ENCODE peak calls at places on chromosomes 7 and 10, in seven cellular contexts. Q, F, C, W, U, G and J are unnamed samples.

GRCh38 chr10:132557696-132558515 is 20.3 kb downstream of the INPP5A start:
- DNase-seq in Q (no peak), F (no peak), C (no peak), W (no peak), U (no peak), G (no peak), J (no peak)

GRCh38 chr7:45421096-45421495 is 153.1 kb upstream of the ADCY1 start:
- DNase-seq in Q (no peak), F (peak), C (no peak), W (no peak), U (no peak), G (no peak), J (no peak)

GRCh38 chr10:122780391-122780790 is 65.3 kb downstream of the CUZD1 start:
- DNase-seq in Q (no peak), F (peak), C (no peak), W (no peak), U (no peak), G (peak), J (no peak)

GRCh38 chr10:13956826-13957225 is 370.1 kb downstream of the PRPF18 start:
- DNase-seq in Q (peak), F (peak), C (peak), W (no peak), U (peak), G (no peak), J (no peak)

GRCh38 chr7:30511973-30512662 is 7.5 kb upstream of the GGCT start:
- DNase-seq in Q (no peak), F (no peak), C (no peak), W (no peak), U (no peak), G (no peak), J (no peak)

GRCh38 chr7:112515989-112516388 is 35.2 kb downstream of the LSMEM1 start:
- DNase-seq in Q (no peak), F (peak), C (no peak), W (no peak), U (no peak), G (no peak), J (no peak)

GRCh38 chr10:68526634-68527132 is 640 bp downstream of the SLC25A16 start:
- DNase-seq in Q (no peak), F (no peak), C (no peak), W (no peak), U (no peak), G (no peak), J (no peak)

GRCh38 chr10:79298403-79299244 is 48.6 kb upstream of the PPIF start:
- DNase-seq in Q (peak), F (peak), C (peak), W (no peak), U (peak), G (peak), J (no peak)

GRCh38 chr10:42976353-42977031 is 100.4 kb upstream of the RET start:
- DNase-seq in Q (no peak), F (no peak), C (no peak), W (peak), U (no peak), G (no peak), J (no peak)

GRCh38 chr10:586151-586550 is 103.3 kb downstream of the DIP2C start:
- DNase-seq in Q (no peak), F (no peak), C (no peak), W (no peak), U (no peak), G (no peak), J (no peak)

GRCh38 chr10:97916586-97916985 is 66.9 kb downstream of the GOLGA7B start:
- DNase-seq in Q (no peak), F (peak), C (no peak), W (no peak), U (no peak), G (no peak), J (no peak)

GRCh38 chr10:87696922-87697714 is 37.4 kb downstream of the PAPSS2 start:
- DNase-seq in Q (peak), F (peak), C (no peak), W (no peak), U (peak), G (no peak), J (no peak)

GRCh38 chr7:159040912-159041711 is 103.6 kb downstream of the VIPR2 start:
- DNase-seq in Q (no peak), F (no peak), C (no peak), W (peak), U (no peak), G (no peak), J (no peak)

GRCh38 chr7:21939136-21939857 is 6.4 kb downstream of the CDCA7L start:
- DNase-seq in Q (no peak), F (peak), C (no peak), W (no peak), U (no peak), G (no peak), J (no peak)

GRCh38 chr10:63700209-63700934 is 179.2 kb downstream of the REEP3 start:
- DNase-seq in Q (peak), F (peak), C (no peak), W (no peak), U (no peak), G (peak), J (no peak)

GRCh38 chr7:8724080-8724718 is 290.8 kb downstream of the NXPH1 start:
- DNase-seq in Q (peak), F (no peak), C (no peak), W (no peak), U (peak), G (peak), J (peak)

GRCh38 chr10:97333601-97334369 is 744 bp downstream of the FRAT2 start:
- DNase-seq in Q (peak), F (peak), C (peak), W (peak), U (peak), G (peak), J (no peak)

GRCh38 chr10:109861051-109861450 is 62.3 kb downstream of the XPNPEP1 start:
- DNase-seq in Q (no peak), F (no peak), C (no peak), W (no peak), U (no peak), G (peak), J (no peak)

GRCh38 chr7:75531359-75531821 is 39.3 kb downstream of the SPDYE5 start:
- DNase-seq in Q (peak), F (no peak), C (no peak), W (no peak), U (no peak), G (peak), J (no peak)

GRCh38 chr10:48507933-48508830 is 96.7 kb downstream of the ARHGAP22 start:
- DNase-seq in Q (no peak), F (peak), C (no peak), W (peak), U (no peak), G (no peak), J (no peak)

GRCh38 chr10:95606922-95607321 is 45.8 kb upstream of the SORBS1 start:
- DNase-seq in Q (no peak), F (no peak), C (no peak), W (no peak), U (no peak), G (no peak), J (no peak)

GRCh38 chr10:74056081-74056818 is 58.3 kb downstream of the VCL start:
- DNase-seq in Q (no peak), F (peak), C (no peak), W (no peak), U (no peak), G (peak), J (no peak)

GRCh38 chr7:47346378-47346914 is 235.5 kb downstream of the TNS3 start:
- DNase-seq in Q (no peak), F (no peak), C (no peak), W (no peak), U (peak), G (no peak), J (no peak)

DNA sequence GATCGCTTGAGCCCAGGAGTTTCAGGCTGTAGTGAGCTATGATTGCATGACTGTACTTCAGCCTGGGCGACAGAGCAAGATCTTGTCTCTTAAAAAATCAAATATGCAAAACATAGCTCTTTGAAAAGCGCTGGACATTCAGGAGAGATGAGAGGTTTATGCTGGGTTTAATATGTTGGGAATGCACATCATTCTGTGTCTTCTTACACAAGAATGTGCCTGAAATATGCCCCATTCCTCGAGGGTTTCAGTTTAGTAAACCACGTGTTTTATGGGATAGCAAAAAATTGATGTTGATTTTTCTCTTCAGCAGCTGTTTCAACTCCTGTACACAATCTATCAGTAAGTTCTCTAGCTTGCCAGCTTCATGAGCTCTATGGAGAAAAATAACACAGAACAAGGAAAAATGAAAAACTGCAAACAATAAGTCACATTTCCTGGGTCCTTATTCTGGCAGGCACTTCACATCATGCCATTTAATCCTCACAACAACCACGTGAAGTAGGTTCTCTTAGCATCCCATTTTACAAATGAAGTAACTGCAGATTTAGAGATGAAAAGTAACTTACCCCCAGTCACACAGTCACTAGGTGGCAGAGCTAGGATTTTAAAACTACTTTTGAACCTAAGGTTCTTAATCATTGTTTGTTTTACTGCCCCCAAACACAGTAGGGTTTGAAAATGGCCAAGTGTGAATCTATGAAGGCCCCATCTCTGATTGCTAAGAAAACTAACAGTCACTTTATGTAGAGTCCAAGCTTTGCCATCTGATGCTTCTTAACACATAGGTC is 423.6 kb downstream of the PHTF2 start:
- DNase-seq in Q (no peak), F (peak), C (no peak), W (no peak), U (no peak), G (no peak), J (no peak)
- TF ChIP-seq CTCF in Q (no peak), F (no peak), C (no peak), W (no peak), U (no peak), G (no peak), J (no peak)

GRCh38 chr10:124522131-124522902 is 60.7 kb downstream of the LHPP start:
- DNase-seq in Q (no peak), F (no peak), C (no peak), W (no peak), U (no peak), G (no peak), J (no peak)

GRCh38 chr10:124523301-124523871 is 61.8 kb downstream of the LHPP start:
- DNase-seq in Q (no peak), F (no peak), C (no peak), W (no peak), U (peak), G (no peak), J (no peak)

GRCh38 chr10:124521429-124521871 is 59.8 kb downstream of the LHPP start:
- DNase-seq in Q (no peak), F (no peak), C (no peak), W (no peak), U (no peak), G (no peak), J (no peak)

GRCh38 chr10:124523886-124524285 is 62.3 kb downstream of the LHPP start:
- DNase-seq in Q (no peak), F (no peak), C (no peak), W (no peak), U (no peak), G (no peak), J (no peak)

GRCh38 chr10:124522903-124523260 is 61.3 kb downstream of the LHPP start:
- DNase-seq in Q (peak), F (no peak), C (no peak), W (no peak), U (peak), G (no peak), J (no peak)
- TF ChIP-seq CTCF in Q (no peak), F (no peak), C (no peak), W (no peak), U (no peak), G (no peak), J (no peak)

DNA sequence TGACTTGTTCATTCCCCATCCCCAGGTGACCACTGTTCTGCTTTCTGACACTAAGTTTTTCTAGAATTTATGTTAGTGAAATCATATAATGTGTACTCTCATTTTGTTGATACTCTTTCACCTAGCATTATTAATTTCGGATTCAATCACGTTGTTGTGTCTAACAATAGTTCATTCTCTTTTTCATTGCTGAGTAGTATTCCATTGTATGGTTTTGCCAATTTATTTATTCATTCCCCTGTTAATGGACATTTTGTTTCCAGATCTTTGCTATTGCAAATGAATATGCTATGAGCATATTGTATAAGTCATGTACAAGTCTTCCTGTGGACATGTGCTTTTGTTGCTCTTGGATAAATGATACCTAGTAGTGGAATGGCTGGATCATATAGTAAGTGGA is 146.4 kb downstream of the FAM204A start:
- DNase-seq in Q (no peak), F (no peak), C (no peak), W (no peak), U (no peak), G (no peak), J (no peak)
- TF ChIP-seq CTCF in Q (no peak), F (no peak), C (no peak), W (no peak), U (no peak), G (no peak), J (no peak)

GRCh38 chr7:154302380-154302779 is 250.2 kb downstream of the DPP6 start:
- DNase-seq in Q (no peak), F (no peak), C (no peak), W (no peak), U (no peak), G (no peak), J (no peak)
- TF ChIP-seq CTCF in Q (no peak), F (no peak), C (no peak), W (no peak), U (no peak), G (no peak), J (no peak)

GRCh38 chr7:116165717-116166116 is 44.6 kb upstream of the TES start:
- DNase-seq in Q (no peak), F (no peak), C (no peak), W (no peak), U (no peak), G (no peak), J (no peak)

GRCh38 chr7:116169060-116169459 is 41.3 kb upstream of the TES start:
- DNase-seq in Q (no peak), F (peak), C (no peak), W (no peak), U (no peak), G (no peak), J (no peak)

GRCh38 chr7:116166167-116166566 is 44.2 kb upstream of the TES start:
- DNase-seq in Q (no peak), F (no peak), C (no peak), W (no peak), U (no peak), G (no peak), J (no peak)

GRCh38 chr7:116164552-116164951 is 45.8 kb upstream of the TES start:
- DNase-seq in Q (no peak), F (no peak), C (no peak), W (no peak), U (no peak), G (no peak), J (no peak)

DNA sequence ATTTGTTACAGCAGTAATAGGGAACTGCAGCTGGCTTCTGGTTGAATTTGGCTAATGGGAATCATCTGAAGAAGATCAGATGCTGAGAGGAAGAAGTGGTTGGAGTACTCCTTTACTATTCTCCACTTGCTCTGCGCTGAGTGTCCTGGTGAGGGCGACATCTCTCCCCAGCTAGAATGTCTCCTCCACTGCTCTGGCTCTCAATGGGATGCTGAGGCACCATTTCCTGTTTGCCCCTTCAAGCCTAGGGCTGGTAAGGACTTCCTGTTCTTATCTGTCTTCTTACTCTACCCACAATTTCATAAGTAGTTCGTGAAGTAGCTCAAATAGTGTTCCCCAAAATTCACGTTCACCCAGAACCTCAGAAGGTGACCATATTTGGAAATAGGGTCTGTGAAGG is 43.2 kb upstream of the TES start:
- DNase-seq in Q (no peak), F (no peak), C (no peak), W (no peak), U (no peak), G (no peak), J (no peak)
- TF ChIP-seq CTCF in Q (no peak), F (no peak), C (no peak), W (no peak), U (no peak), G (no peak), J (no peak)

GRCh38 chr7:127954371-127954770 is 76.9 kb downstream of the LRRC4 start:
- DNase-seq in Q (no peak), F (no peak), C (no peak), W (no peak), U (no peak), G (no peak), J (no peak)

GRCh38 chr7:127955051-127955531 is 76.1 kb downstream of the LRRC4 start:
- DNase-seq in Q (no peak), F (no peak), C (no peak), W (no peak), U (no peak), G (no peak), J (no peak)

GRCh38 chr7:127953966-127954365 is 77.3 kb downstream of the LRRC4 start:
- DNase-seq in Q (no peak), F (no peak), C (no peak), W (no peak), U (no peak), G (no peak), J (no peak)

GRCh38 chr7:127959770-127960169 is 71.5 kb downstream of the LRRC4 start:
- DNase-seq in Q (no peak), F (no peak), C (no peak), W (no peak), U (no peak), G (no peak), J (no peak)

GRCh38 chr7:127957886-127958285 is 73.4 kb downstream of the LRRC4 start:
- DNase-seq in Q (no peak), F (no peak), C (no peak), W (no peak), U (no peak), G (no peak), J (no peak)
- TF ChIP-seq CTCF in Q (no peak), F (no peak), C (no peak), W (no peak), U (no peak), G (no peak), J (no peak)

GRCh38 chr7:155466814-155467675 is 9.1 kb downstream of the EN2 start:
- DNase-seq in Q (no peak), F (no peak), C (no peak), W (no peak), U (no peak), G (no peak), J (no peak)
- TF ChIP-seq CTCF in Q (no peak), F (no peak), C (no peak), W (no peak), U (no peak), G (no peak), J (no peak)

DNA sequence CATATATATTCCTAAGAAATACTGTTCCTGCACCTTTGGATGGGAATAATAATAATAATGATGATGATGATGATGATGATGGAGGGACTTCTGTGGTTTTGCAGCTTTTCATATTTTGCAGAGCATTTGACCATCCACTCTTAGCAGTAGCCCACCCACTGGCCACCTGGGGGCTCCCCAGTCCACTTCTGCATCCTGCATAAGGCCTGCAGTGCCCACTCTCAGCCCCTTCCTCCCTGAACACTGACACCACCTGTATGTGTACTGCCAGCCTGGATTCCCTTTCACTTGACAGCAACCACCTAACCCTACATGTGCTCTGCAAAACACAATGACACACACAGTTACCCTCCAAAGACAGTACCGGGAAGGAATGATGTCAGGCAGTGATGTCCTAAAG is 131.4 kb downstream of the ADAM12 start:
- DNase-seq in Q (no peak), F (no peak), C (no peak), W (no peak), U (no peak), G (no peak), J (no peak)
- TF ChIP-seq CTCF in Q (no peak), F (no peak), C (no peak), W (no peak), U (no peak), G (no peak), J (no peak)

DNA sequence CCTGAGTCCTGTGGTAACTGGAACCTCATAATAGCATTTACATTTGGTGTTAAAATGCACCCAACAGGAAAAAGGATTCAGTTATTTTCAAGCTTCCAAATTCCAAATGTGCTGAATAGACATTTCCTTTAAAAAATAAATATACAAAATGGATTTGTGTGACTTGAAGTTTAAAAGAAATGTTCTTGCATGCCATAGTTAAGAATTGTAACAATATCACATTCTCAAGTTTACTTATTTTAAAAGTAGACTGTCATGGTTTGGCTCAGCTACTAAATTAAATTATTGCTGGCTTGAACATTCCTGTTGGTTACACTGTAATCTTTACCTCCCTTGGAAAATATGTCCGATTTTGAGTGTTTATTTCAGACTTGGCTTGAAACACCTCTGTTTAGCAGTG is 31.5 kb downstream of the BICC1 start:
- DNase-seq in Q (no peak), F (peak), C (no peak), W (no peak), U (no peak), G (no peak), J (no peak)
- TF ChIP-seq CTCF in Q (no peak), F (no peak), C (no peak), W (no peak), U (no peak), G (no peak), J (no peak)